ENCODE peak calls at places on chromosomes 12 and 14, in ten cellular contexts. X, M, K, C, U, G, V, W, Z and H are unnamed samples.

GRCh38 chr12:58359084-58359483 is 417.7 kb downstream of the ATP23 start:
- DNase-seq in X (no peak), M (no peak), K (no peak), C (no peak), U (no peak), G (no peak), V (no peak), W (peak), Z (no peak), H (no peak)

GRCh38 chr12:119171691-119172090 is 7.0 kb upstream of the HSPB8 start:
- DNase-seq in X (no peak), M (no peak), K (no peak), C (no peak), U (no peak), G (no peak), V (no peak), W (no peak), Z (no peak), H (no peak)

GRCh38 chr12:119145367-119145766 is 33.4 kb upstream of the HSPB8 start:
- DNase-seq in X (no peak), M (no peak), K (peak), C (no peak), U (no peak), G (peak), V (no peak), W (no peak), Z (no peak), H (no peak)

GRCh38 chr12:16345105-16345504 is 2.3 kb upstream of the MGST1 start:
- DNase-seq in X (no peak), M (no peak), K (no peak), C (no peak), U (no peak), G (no peak), V (no peak), W (no peak), Z (no peak), H (no peak)

GRCh38 chr14:91154851-91155625 is 41.2 kb downstream of the DGLUCY start:
- DNase-seq in X (no peak), M (peak), K (no peak), C (peak), U (peak), G (no peak), V (peak), W (peak), Z (no peak), H (no peak)

GRCh38 chr12:79552186-79552585 is 138.6 kb downstream of the PAWR start:
- DNase-seq in X (no peak), M (no peak), K (no peak), C (no peak), U (no peak), G (no peak), V (no peak), W (no peak), Z (no peak), H (no peak)

GRCh38 chr14:90758959-90759358 is 57.3 kb downstream of the TTC7B start:
- DNase-seq in X (no peak), M (peak), K (peak), C (no peak), U (peak), G (no peak), V (no peak), W (peak), Z (no peak), H (no peak)

GRCh38 chr12:76586764-76587395 is 27.3 kb upstream of the OSBPL8 start:
- DNase-seq in X (peak), M (peak), K (no peak), C (no peak), U (peak), G (peak), V (peak), W (peak), Z (peak), H (no peak)

GRCh38 chr12:131460516-131460915 is 250.4 kb upstream of the SFSWAP start:
- DNase-seq in X (no peak), M (no peak), K (no peak), C (no peak), U (no peak), G (no peak), V (no peak), W (no peak), Z (no peak), H (no peak)

GRCh38 chr14:56590535-56590951 is 10.9 kb downstream of the TMEM260 start:
- DNase-seq in X (no peak), M (no peak), K (no peak), C (no peak), U (no peak), G (peak), V (no peak), W (no peak), Z (no peak), H (no peak)

GRCh38 chr14:102516531-102517411 is 7.2 kb upstream of the ANKRD9 start:
- DNase-seq in X (peak), M (peak), K (peak), C (peak), U (peak), G (peak), V (no peak), W (peak), Z (no peak), H (no peak)

GRCh38 chr12:38614171-38614570 is 291.2 kb downstream of the CPNE8 start:
- DNase-seq in X (no peak), M (no peak), K (no peak), C (no peak), U (no peak), G (peak), V (no peak), W (no peak), Z (no peak), H (no peak)

GRCh38 chr12:6757028-6757689 is 4.2 kb upstream of the MLF2 start:
- DNase-seq in X (no peak), M (no peak), K (no peak), C (no peak), U (no peak), G (no peak), V (no peak), W (no peak), Z (no peak), H (no peak)

GRCh38 chr12:123808167-123808566 is 46.1 kb downstream of the DNAH10 start:
- DNase-seq in X (no peak), M (no peak), K (no peak), C (no peak), U (peak), G (peak), V (no peak), W (peak), Z (no peak), H (peak)

GRCh38 chr12:43937947-43938346 is 102.1 kb downstream of the TMEM117 start:
- DNase-seq in X (no peak), M (peak), K (no peak), C (no peak), U (no peak), G (peak), V (no peak), W (peak), Z (no peak), H (no peak)

GRCh38 chr12:52428121-52428520 is 6.0 kb downstream of the KRT75 start:
- DNase-seq in X (no peak), M (no peak), K (no peak), C (no peak), U (no peak), G (peak), V (no peak), W (no peak), Z (no peak), H (no peak)

GRCh38 chr12:85029456-85029855 is 6.6 kb downstream of the TSPAN19 start:
- DNase-seq in X (no peak), M (peak), K (no peak), C (peak), U (peak), G (peak), V (peak), W (peak), Z (no peak), H (no peak)

GRCh38 chr12:122518908-122519307 is 7.8 kb downstream of the RSRC2 start:
- DNase-seq in X (no peak), M (no peak), K (no peak), C (no peak), U (no peak), G (no peak), V (no peak), W (no peak), Z (no peak), H (no peak)

GRCh38 chr12:67391034-67391433 is 121.9 kb downstream of the CAND1 start:
- DNase-seq in X (no peak), M (no peak), K (no peak), C (no peak), U (no peak), G (no peak), V (no peak), W (no peak), Z (no peak), H (no peak)

GRCh38 chr12:47397664-47398281 is 308.1 kb downstream of the RPAP3 start:
- DNase-seq in X (peak), M (peak), K (no peak), C (peak), U (peak), G (peak), V (no peak), W (peak), Z (no peak), H (no peak)

GRCh38 chr12:5507536-5507935 is 75.6 kb downstream of the NTF3 start:
- DNase-seq in X (no peak), M (no peak), K (peak), C (no peak), U (no peak), G (no peak), V (no peak), W (no peak), Z (no peak), H (no peak)

GRCh38 chr12:18718462-18718861 is 19.4 kb downstream of the PLCZ1 start:
- DNase-seq in X (no peak), M (no peak), K (no peak), C (no peak), U (no peak), G (no peak), V (no peak), W (no peak), Z (no peak), H (no peak)

GRCh38 chr12:114096461-114096860 is 130.3 kb upstream of the RBM19 start:
- DNase-seq in X (no peak), M (peak), K (no peak), C (no peak), U (peak), G (no peak), V (no peak), W (peak), Z (no peak), H (no peak)

GRCh38 chr12:121610239-121611149 is 15.8 kb upstream of the ORAI1 start:
- DNase-seq in X (no peak), M (peak), K (no peak), C (no peak), U (peak), G (no peak), V (no peak), W (peak), Z (no peak), H (no peak)

GRCh38 chr12:131894981-131895639 is 688 bp downstream of the ULK1 start:
- DNase-seq in X (no peak), M (no peak), K (peak), C (no peak), U (peak), G (no peak), V (no peak), W (no peak), Z (no peak), H (no peak)

GRCh38 chr12:76890407-76891143 is 11.8 kb upstream of the CSRP2 start:
- DNase-seq in X (no peak), M (no peak), K (no peak), C (no peak), U (no peak), G (no peak), V (no peak), W (no peak), Z (peak), H (no peak)

GRCh38 chr12:4379410-4379809 is at the start of gene FGF23:
- DNase-seq in X (no peak), M (peak), K (peak), C (no peak), U (peak), G (peak), V (no peak), W (peak), Z (no peak), H (peak)

GRCh38 chr12:57224973-57225679 is 4.4 kb upstream of the SHMT2 start:
- DNase-seq in X (peak), M (no peak), K (peak), C (no peak), U (no peak), G (peak), V (no peak), W (peak), Z (no peak), H (no peak)

GRCh38 chr12:96889273-96889933 is 17.7 kb upstream of the NEDD1 start:
- DNase-seq in X (no peak), M (peak), K (no peak), C (peak), U (peak), G (no peak), V (no peak), W (peak), Z (no peak), H (no peak)

GRCh38 chr12:115267891-115268290 is 583.9 kb upstream of the TBX3 start:
- DNase-seq in X (no peak), M (peak), K (no peak), C (no peak), U (peak), G (no peak), V (no peak), W (peak), Z (no peak), H (no peak)

GRCh38 chr12:28936221-28936620 is 212.9 kb upstream of the FAR2 start:
- DNase-seq in X (no peak), M (no peak), K (no peak), C (no peak), U (no peak), G (no peak), V (no peak), W (no peak), Z (no peak), H (no peak)